ENCODE peak calls at places on chromosomes 2 and 18, in four cellular contexts. G is GM12878, U is H1, J is HepG2. D is an unnamed sample.

GRCh38 chr2:108305901-108306300 is 17.2 kb downstream of the SULT1C2 start:
- DNase-seq in J (no peak), U (no peak), G (no peak), D (no peak)

GRCh38 chr2:88011011-88011410 is 5.3 kb downstream of the RNU2-63P start:
- DNase-seq in U (no peak), G (no peak), J (no peak), D (no peak)

GRCh38 chr2:216222650-216223352 is 113.7 kb downstream of the XRCC5 start:
- DNase-seq in G (peak; percentile 64), J (no peak), U (no peak), D (no peak)

GRCh38 chr2:127853667-127854066 is 4.3 kb downstream of the POLR2D start:
- DNase-seq in J (no peak), G (no peak), U (no peak), D (no peak)

GRCh38 chr2:131104487-131105155 is 515 bp upstream of the PLEKHB2 start:
- DNase-seq in U (no peak), J (peak; percentile 64), G (peak; percentile 5), D (peak; percentile 69)

GRCh38 chr18:74284501-74285004 is 7.2 kb downstream of the CYB5A start:
- DNase-seq in J (no peak), U (no peak), G (no peak), D (no peak)

GRCh38 chr2:2805263-2805662 is 474.2 kb upstream of the MYT1L start:
- DNase-seq in G (no peak), U (no peak), J (no peak), D (no peak)

GRCh38 chr2:88545118-88545517 is 82.1 kb downstream of the EIF2AK3 start:
- DNase-seq in G (no peak), J (peak; percentile 40), U (no peak), D (peak; percentile 63)

GRCh38 chr18:39558658-39559057 is 1993.1 kb upstream of the CELF4 start:
- DNase-seq in J (no peak), G (no peak), U (no peak), D (no peak)

GRCh38 chr2:8168007-8168717 is 513.7 kb upstream of the ID2 start:
- DNase-seq in G (no peak), J (no peak), U (no peak), D (no peak)

GRCh38 chr2:199875400-199875799 is 24.4 kb upstream of the FTCDNL1 start:
- DNase-seq in G (no peak), U (no peak), J (no peak), D (no peak)

GRCh38 chr2:170716851-170717598 is 1.9 kb downstream of the SP5 start:
- DNase-seq in U (peak; percentile 58), J (peak; percentile 69), G (no peak), D (no peak)

GRCh38 chr18:49029628-49030027 is 78.9 kb upstream of the SMAD7 start:
- DNase-seq in J (no peak), U (no peak), G (no peak), D (no peak)

GRCh38 chr2:200788129-200788718 is 23.5 kb upstream of the BZW1 start:
- DNase-seq in G (no peak), J (no peak), U (no peak), D (no peak)

GRCh38 chr2:155633887-155634570 is 698.5 kb downstream of the NR4A2 start:
- DNase-seq in G (peak; percentile 40), U (no peak), J (no peak), D (no peak)

GRCh38 chr2:10287766-10288165 is 14.9 kb upstream of the HPCAL1 start:
- DNase-seq in G (no peak), U (no peak), J (no peak), D (no peak)

GRCh38 chr2:237590272-237591020 is at the start of gene RAB17:
- DNase-seq in G (no peak), U (no peak), J (peak; percentile 90), D (no peak)

GRCh38 chr2:238912228-238912915 is 64.5 kb downstream of the TWIST2 start:
- DNase-seq in U (no peak), J (no peak), G (no peak), D (no peak)

DNA sequence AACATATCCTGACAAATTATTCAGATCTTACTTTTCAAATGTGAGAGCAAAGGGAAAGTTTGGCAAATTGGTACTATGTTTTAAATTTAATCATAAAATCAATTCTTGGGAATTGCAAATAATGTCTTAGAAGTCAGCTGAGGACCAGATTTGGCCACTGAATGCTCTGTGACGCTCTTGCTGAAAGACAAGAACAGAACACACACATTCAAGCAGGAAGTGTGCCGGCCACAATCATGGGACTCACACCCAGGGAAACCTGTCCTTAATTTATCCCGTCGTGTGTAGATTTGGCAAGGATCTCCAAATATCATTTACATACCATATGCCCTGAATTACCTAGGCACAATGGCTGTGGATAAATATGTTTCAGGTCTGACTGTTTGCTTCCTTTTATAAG is 253.1 kb downstream of the TCF4 start:
- DNase-seq in J (no peak), U (no peak), G (no peak), D (no peak)
- TF ChIP-seq SP1 in J (no peak), U (no peak), G (no peak), D (no peak)

GRCh38 chr2:165909466-165909865 is 44.1 kb downstream of the TTC21B start:
- DNase-seq in J (no peak), U (no peak), G (no peak), D (no peak)

GRCh38 chr2:165905854-165906253 is 47.7 kb downstream of the TTC21B start:
- DNase-seq in J (no peak), U (no peak), G (no peak), D (no peak)

GRCh38 chr2:165911981-165912380 is 41.6 kb downstream of the TTC21B start:
- DNase-seq in J (no peak), U (no peak), G (no peak), D (no peak)

GRCh38 chr2:165913636-165914035 is 39.9 kb downstream of the TTC21B start:
- DNase-seq in J (no peak), U (no peak), G (no peak), D (no peak)

DNA sequence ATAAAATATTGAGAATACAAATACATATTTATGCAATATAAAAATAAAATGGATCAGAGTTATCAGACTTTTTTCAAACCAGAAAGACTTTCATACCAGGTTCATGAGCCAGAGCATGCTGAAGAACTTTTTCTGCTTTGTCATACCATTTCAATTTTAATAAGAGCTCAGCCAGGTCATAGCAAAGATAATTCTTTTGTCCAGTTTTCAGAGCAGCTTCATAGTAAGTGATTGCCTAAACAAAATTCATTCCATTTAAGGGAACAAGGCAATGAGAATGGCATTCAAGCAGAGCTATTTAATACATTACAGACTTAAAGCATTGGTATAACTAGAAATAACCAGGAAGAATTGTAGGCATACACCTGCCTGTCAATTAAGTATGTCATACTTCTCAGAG is 42.3 kb downstream of the TTC21B start:
- DNase-seq in G (no peak), J (no peak), U (no peak), D (no peak)
- TF ChIP-seq SUZ12 in G (no peak), J (no peak), U (no peak), D (no peak)

DNA sequence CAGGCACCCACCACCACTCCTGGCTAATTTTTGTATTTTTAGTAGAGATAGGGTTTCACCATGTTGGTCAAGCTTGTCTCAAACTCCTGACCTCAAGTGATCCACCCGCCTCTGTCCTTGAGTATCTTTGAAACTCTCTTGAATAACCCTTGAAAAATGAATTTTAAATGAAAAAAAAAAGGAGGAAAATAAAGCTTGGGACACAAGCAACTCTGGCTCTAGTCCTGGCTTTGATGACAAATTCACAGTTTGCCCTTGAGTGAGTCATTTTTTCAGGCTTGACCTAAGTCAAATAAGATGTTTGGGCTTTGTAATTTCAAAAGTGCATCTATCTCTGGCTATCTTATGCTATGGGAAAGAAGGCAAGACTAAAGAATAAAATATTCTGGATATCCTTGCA is 79.0 kb upstream of the TRIB2 start:
- DNase-seq in J (no peak), G (no peak), U (no peak), D (no peak)
- TF ChIP-seq SP1 in J (no peak), G (no peak), U (no peak), D (no peak)

GRCh38 chr2:186848873-186849578 is at the start of gene ZSWIM2:
- DNase-seq in J (peak; percentile 19), U (peak; percentile 72), G (no peak), D (peak; percentile 58)
- TF ChIP-seq SUZ12 in J (no peak), U (no peak), G (no peak), D (no peak)

GRCh38 chr2:95023222-95023597 is 2.3 kb upstream of the MAL start:
- DNase-seq in U (no peak), J (peak; percentile 32), G (no peak), D (no peak)

GRCh38 chr2:95024306-95024880 is 1.1 kb upstream of the MAL start:
- DNase-seq in G (no peak), J (no peak), U (no peak), D (no peak)

GRCh38 chr2:95021847-95022246 is 3.7 kb upstream of the MAL start:
- DNase-seq in J (no peak), G (no peak), U (no peak), D (no peak)

GRCh38 chr2:95021015-95021399 is 4.5 kb upstream of the MAL start:
- DNase-seq in U (no peak), J (no peak), G (no peak), D (no peak)

GRCh38 chr2:95022309-95023221 is 2.9 kb upstream of the MAL start:
- DNase-seq in U (peak; percentile 36), J (peak; percentile 53), G (peak; percentile 69), D (peak; percentile 79)
- TF ChIP-seq SP1 in U (no peak), J (no peak), G (no peak), D (no peak)

GRCh38 chr18:22314001-22314400 is 103.7 kb downstream of the CTAGE1 start:
- DNase-seq in G (no peak), U (no peak), J (no peak), D (no peak)
- TF ChIP-seq SUZ12 in G (no peak), U (no peak), J (no peak), D (no peak)

GRCh38 chr18:3689986-3690681 is 240.2 kb downstream of the TGIF1 start:
- DNase-seq in G (no peak), J (no peak), U (no peak), D (no peak)

GRCh38 chr18:3693385-3693784 is 243.4 kb downstream of the TGIF1 start:
- DNase-seq in J (no peak), U (no peak), G (no peak), D (no peak)

GRCh38 chr18:3692691-3693090 is 242.7 kb downstream of the TGIF1 start:
- DNase-seq in J (no peak), G (no peak), U (no peak), D (no peak)

GRCh38 chr18:3690682-3691066 is 240.7 kb downstream of the TGIF1 start:
- DNase-seq in U (no peak), J (no peak), G (no peak), D (no peak)

DNA sequence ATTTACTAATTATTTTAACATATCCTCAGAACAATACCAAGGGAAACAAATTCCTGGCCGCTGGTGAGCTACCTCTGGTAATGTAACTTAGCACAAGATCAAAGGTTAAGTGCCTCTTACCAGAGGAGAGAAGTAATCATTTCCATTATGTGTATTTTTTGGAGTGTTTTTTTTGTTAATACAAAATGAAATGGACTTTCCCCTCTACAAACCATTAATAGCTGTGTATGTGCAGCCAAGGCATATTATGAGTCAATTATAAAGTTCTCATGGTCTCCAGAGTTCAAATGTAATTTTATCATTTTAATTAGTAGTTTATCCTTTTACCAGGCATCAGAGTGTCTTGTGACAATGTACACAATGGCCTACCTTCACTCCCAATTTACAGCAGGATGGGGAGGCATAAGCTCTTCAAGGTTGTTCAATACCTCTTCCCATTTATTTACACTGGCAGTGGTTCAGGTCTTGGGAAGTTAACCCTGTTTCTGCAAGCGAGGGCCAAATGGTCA is 242.2 kb downstream of the TGIF1 start:
- DNase-seq in G (no peak), U (no peak), J (peak; percentile 10), D (no peak)
- TF ChIP-seq SP1 in G (no peak), U (no peak), J (no peak), D (no peak)

D was measured in HEK293T.